ENCODE peak calls at places on chromosomes 5 and 9, in six cellular contexts. P, X, F, M, R and V are unnamed samples.

GRCh38 chr9:31334837-31335528 is 1049.5 kb upstream of the ACO1 start:
- DNase-seq in P (no peak), X (no peak), F (no peak), M (peak), R (no peak), V (no peak)

GRCh38 chr9:18379073-18379811 is 94.7 kb upstream of the ADAMTSL1 start:
- DNase-seq in P (no peak), X (peak), F (no peak), M (peak), R (no peak), V (peak)

GRCh38 chr5:124705577-124705976 is 40.9 kb downstream of the ZNF608 start:
- DNase-seq in P (no peak), X (no peak), F (no peak), M (no peak), R (no peak), V (no peak)

GRCh38 chr5:118551031-118551430 is 437.3 kb downstream of the DTWD2 start:
- DNase-seq in P (no peak), X (no peak), F (no peak), M (no peak), R (no peak), V (no peak)

GRCh38 chr5:61809651-61810050 is 477.6 kb downstream of the ZSWIM6 start:
- DNase-seq in P (no peak), X (no peak), F (no peak), M (no peak), R (no peak), V (peak)

GRCh38 chr9:684950-685340 is 156.6 kb upstream of the DMRT1 start:
- DNase-seq in P (no peak), X (peak), F (no peak), M (peak), R (no peak), V (no peak)

GRCh38 chr5:143284002-143284401 is 119.5 kb downstream of the NR3C1 start:
- DNase-seq in P (no peak), X (no peak), F (no peak), M (no peak), R (no peak), V (no peak)

GRCh38 chr9:133876144-133876543 is 116.0 kb downstream of the VAV2 start:
- DNase-seq in P (no peak), X (no peak), F (no peak), M (no peak), R (peak), V (no peak)

GRCh38 chr9:34993502-34994428 is 4.2 kb downstream of the DNAJB5 start:
- DNase-seq in P (peak), X (peak), F (peak), M (peak), R (peak), V (no peak)

DNA sequence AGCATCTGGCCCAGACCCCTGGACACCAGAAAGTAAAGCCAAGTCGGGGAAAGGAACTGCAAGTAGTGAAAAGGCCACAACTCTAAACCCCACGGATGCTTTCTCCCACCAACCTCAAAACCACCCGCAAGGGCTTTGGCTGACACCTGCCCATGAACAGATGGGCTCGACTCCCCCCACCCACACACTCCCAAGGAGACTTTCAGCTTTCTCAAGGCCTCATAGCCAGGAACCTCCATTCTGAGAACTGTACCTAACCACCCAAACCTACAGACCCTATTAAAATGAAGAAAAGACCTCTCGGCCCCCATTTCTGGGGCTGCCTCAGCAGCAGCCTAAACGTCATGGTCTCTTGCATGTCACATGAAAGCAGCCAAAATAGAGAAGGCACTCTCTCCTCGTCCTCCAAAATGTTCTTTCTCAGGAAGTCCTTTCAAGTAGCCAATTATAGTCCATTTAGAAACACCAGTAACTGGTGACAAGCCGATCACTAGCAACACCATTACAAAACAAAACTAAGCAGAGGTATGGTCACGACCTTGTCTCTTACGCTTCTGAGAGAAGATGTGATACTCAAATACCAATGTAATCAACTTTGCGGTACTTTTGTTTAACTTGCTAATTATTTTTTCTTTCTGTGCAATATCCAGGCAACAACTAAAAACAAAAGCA is 2.9 kb downstream of the B4GALT1 start:
- DNase-seq in P (no peak), X (no peak), F (no peak), M (no peak), R (no peak), V (no peak)
- H3K27ac ChIP-seq in P (peak), X (no peak), F (peak), M (no peak), R (no peak), V (peak)

DNA sequence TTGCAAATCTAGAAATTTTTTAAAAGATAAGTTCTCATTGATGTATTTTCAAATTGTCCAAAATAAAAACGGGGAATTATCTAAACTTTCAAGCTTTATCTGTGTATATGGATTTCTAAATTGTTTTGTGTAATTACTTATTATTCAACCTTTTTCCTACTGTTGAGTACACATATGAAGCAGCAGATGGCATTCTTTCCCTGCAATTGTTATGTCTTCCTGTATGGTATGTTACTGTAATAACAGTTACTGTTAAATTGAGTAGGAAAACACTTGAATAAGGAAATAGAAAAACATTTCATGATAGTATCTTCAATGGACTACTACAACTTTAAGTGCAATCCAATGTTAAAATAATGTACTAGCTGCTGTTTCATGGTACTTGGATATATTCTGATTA is 124.8 kb downstream of the RANBP17 start:
- DNase-seq in P (no peak), X (peak), F (no peak), M (peak), R (no peak), V (no peak)
- TF ChIP-seq CTCF in P (no peak), X (peak), F (no peak), M (peak), R (peak), V (no peak)

DNA sequence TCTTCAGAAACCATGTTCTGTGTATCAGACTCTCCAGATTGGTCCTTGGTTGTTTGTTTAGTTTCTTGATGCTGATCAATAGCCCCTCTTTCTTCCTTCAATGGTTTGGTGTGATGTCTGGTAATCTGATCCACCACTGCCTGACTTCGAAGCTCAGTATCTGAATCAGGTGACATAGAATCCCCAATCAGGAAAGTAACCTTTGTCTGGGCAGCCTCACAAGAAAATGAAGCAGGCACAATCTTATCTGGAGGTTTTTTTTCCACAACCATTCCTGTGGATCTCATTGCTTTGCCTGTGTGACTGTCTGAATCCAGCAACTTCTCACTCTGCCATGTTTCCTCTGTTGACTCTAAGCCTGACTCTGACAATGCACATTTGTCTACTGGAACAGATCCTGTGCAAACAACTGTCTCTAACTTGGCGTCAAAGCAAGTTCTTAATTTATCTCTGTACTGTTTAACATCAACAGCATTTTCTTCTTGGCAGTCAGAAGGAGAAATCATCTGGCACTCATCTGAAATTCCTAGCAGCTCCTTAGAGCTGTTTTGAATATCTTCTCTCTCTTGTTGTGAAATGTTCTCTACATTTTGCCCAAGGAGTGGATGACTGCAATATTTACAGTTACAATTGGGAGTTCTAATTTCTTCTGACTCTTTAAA is 37.1 kb upstream of the RAPGEF6 start:
- DNase-seq in P (no peak), X (peak), F (peak), M (peak), R (no peak), V (no peak)
- H3K27ac ChIP-seq in P (peak), X (peak), F (peak), M (no peak), R (no peak), V (no peak)

GRCh38 chr9:112149171-112149570 is 25.9 kb downstream of the SUSD1 start:
- DNase-seq in P (no peak), X (no peak), F (no peak), M (no peak), R (no peak), V (no peak)
- TF ChIP-seq CTCF in P (no peak), X (no peak), F (no peak), M (no peak), R (no peak), V (no peak)

DNA sequence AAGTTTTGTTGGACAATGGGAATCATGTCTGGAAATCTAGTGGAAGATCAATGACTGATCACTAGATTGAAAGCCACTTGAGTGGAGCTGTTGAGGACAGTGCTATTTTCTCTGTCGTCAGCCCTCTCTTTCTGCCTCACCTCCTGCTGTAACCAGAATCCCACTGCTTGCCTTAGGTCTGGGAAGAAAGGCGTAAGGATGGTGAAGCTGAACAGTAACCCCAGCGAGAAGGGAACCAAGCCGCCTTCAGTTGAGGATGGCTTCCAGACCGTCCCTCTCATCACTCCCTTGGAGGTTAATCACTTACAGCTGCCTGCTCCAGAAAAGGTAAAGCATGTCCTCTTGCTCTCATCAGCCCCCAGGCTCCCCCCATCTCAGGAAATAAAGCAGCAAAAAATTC is 1.1 kb downstream of the NSG2 start:
- DNase-seq in P (no peak), X (no peak), F (no peak), M (no peak), R (no peak), V (no peak)
- H3K27ac ChIP-seq in P (no peak), X (no peak), F (no peak), M (no peak), R (no peak), V (no peak)

DNA sequence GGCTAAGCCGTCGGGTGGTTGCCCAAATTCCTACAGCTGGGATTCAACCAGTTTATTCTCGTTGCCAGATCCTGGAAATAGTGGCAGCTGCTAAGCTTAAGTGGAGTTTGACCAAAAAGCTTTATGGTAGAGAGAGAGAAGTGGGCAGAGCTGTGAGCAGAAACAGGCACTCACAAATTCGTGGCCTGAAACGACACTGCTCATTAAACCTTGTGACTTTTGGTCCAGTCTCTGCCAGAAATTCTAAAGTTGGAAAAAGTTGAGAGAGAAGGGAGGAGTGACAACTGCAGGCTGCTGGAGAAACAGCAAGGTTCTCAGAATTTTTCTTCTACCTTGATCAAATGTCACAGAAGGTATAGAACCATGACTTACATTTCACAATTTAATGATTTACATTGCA is 131.5 kb downstream of the MTX3 start:
- DNase-seq in P (no peak), X (no peak), F (no peak), M (no peak), R (no peak), V (no peak)
- TF ChIP-seq CTCF in P (no peak), X (no peak), F (no peak), M (no peak), R (no peak), V (no peak)

DNA sequence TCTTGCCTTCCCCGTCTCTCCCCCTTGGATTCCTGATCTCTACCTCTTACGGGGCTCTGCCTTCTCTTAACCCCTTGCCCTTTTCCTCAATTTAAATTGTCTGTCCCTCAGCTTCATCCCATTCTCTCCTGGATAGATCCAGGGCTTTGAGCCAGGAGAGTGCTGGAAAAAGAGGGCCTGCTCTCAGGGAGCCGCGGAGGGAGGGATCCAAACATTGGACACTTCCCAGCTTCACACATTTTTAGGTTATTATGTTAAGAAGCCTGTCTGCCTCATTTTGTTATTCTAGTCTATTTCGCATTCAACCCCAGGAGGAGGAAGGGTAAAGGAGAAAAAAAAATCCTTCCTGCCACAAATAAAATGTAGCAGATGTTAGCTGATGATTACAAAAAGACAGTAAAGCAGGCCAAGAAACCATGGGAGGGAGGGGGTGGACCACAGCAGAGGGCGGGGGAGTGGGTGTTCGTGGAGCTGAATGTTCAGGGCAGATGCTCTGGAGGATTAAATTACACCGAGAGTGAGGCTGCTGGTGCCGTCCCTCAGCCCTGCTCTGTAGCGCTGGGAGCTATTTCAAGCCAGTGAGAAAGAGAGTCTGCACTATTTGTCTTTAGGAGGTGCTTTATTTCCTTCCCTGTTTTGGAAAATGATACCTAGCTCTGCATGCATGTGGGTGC is 60.5 kb upstream of the ZFR start:
- DNase-seq in P (peak), X (peak), F (peak), M (peak), R (no peak), V (no peak)
- H3K27ac ChIP-seq in P (no peak), X (peak), F (no peak), M (no peak), R (no peak), V (peak)

DNA sequence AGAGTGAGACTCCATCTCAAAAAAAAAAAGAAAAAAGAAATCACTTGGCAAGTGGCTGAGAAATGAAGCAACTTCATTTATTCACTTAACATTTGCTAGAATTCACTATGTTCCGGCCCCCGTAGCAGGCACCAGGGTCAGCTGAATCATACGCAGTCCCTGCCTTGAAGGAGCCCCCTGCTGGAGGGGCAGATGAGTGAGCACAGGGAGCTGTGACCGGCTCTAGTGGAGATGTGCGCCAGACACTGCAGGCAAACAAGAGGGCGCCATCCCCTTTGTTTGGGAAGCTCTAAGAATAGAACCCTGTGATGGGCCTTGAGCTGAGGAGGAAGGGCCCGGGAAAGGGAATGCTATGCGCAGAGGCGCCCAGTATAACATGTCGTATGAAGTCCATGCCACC is 20.2 kb upstream of the RPL26L1 start:
- DNase-seq in P (no peak), X (peak), F (peak), M (no peak), R (peak), V (no peak)
- TF ChIP-seq CTCF in P (no peak), X (peak), F (peak), M (peak), R (peak), V (no peak)

DNA sequence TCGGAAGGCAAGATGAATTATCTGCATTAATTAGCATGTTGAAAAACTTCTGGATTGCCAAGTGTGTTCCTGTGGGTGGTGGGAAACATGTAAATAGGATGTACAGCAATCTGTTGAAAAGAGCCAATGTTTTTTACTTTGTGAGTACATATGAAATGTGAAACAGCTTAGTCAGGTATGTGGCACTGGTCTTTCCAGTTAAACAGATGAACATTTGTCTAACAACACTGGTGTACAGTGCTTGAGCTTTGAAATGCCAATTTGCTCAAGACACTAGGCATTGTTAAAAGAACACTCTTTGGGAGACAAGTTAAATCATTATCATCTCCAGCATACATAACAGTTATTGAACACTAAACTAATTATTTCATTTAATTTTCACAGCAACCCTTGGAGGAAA is 107.3 kb upstream of the SLC24A2 start:
- DNase-seq in P (no peak), X (no peak), F (no peak), M (no peak), R (no peak), V (no peak)
- H3K27ac ChIP-seq in P (no peak), X (no peak), F (no peak), M (no peak), R (no peak), V (no peak)

GRCh38 chr9:105127863-105128220 is 116.6 kb upstream of the SLC44A1 start:
- DNase-seq in P (no peak), X (peak), F (no peak), M (peak), R (no peak), V (no peak)
- TF ChIP-seq CTCF in P (no peak), X (no peak), F (no peak), M (no peak), R (no peak), V (no peak)